ENCODE peak calls at places on chromosomes 16 and 17, in ten cellular contexts. One of them, this sample, is unnamed.

GRCh38 chr16:79559532-79559931 is 41.0 kb downstream of the MAF start:
- DNase-seq in stomach: no peak
- DNase-seq in pancreas: no peak
- DNase-seq in PC-9: no peak
- DNase-seq in heart left ventricle: no peak
- DNase-seq in adrenal gland: no peak
- DNase-seq in A549: no peak
- DNase-seq in testis: no peak
- DNase-seq in left ventricle myocardium inferior: no peak
- DNase-seq in DND-41: no peak
- DNase-seq in this sample: no peak

GRCh38 chr17:73013816-73014663 is 78.4 kb downstream of the SLC39A11 start:
- DNase-seq in stomach: no peak
- DNase-seq in pancreas: no peak
- DNase-seq in PC-9: peak
- DNase-seq in heart left ventricle: no peak
- DNase-seq in adrenal gland: no peak
- DNase-seq in A549: peak
- DNase-seq in testis: no peak
- DNase-seq in left ventricle myocardium inferior: no peak
- DNase-seq in DND-41: no peak
- DNase-seq in this sample: no peak

GRCh38 chr16:22300427-22301071 is 3.3 kb downstream of the POLR3E start:
- DNase-seq in stomach: peak
- DNase-seq in pancreas: peak
- DNase-seq in PC-9: no peak
- DNase-seq in heart left ventricle: peak
- DNase-seq in adrenal gland: peak
- DNase-seq in A549: peak
- DNase-seq in testis: peak
- DNase-seq in left ventricle myocardium inferior: peak
- DNase-seq in DND-41: peak
- DNase-seq in this sample: peak

GRCh38 chr17:73311781-73312641 is at the start of gene CDC42EP4:
- DNase-seq in stomach: peak
- DNase-seq in pancreas: peak
- DNase-seq in PC-9: peak
- DNase-seq in heart left ventricle: peak
- DNase-seq in adrenal gland: peak
- DNase-seq in A549: peak
- DNase-seq in testis: peak
- DNase-seq in left ventricle myocardium inferior: peak
- DNase-seq in DND-41: peak
- DNase-seq in this sample: peak

GRCh38 chr16:12907670-12908233 is 6.4 kb downstream of the SHISA9 start:
- DNase-seq in stomach: no peak
- DNase-seq in pancreas: no peak
- DNase-seq in PC-9: no peak
- DNase-seq in heart left ventricle: no peak
- DNase-seq in adrenal gland: no peak
- DNase-seq in A549: peak
- DNase-seq in testis: no peak
- DNase-seq in left ventricle myocardium inferior: no peak
- DNase-seq in DND-41: peak
- DNase-seq in this sample: no peak

GRCh38 chr17:44769230-44769629 is 10.4 kb downstream of the ADAM11 start:
- DNase-seq in stomach: no peak
- DNase-seq in pancreas: no peak
- DNase-seq in PC-9: no peak
- DNase-seq in heart left ventricle: no peak
- DNase-seq in adrenal gland: no peak
- DNase-seq in A549: no peak
- DNase-seq in testis: no peak
- DNase-seq in left ventricle myocardium inferior: no peak
- DNase-seq in DND-41: no peak
- DNase-seq in this sample: no peak

GRCh38 chr16:19898924-19899604 is 14.4 kb upstream of the GPRC5B start:
- DNase-seq in stomach: peak
- DNase-seq in pancreas: peak
- DNase-seq in PC-9: peak
- DNase-seq in heart left ventricle: no peak
- DNase-seq in adrenal gland: peak
- DNase-seq in A549: peak
- DNase-seq in testis: peak
- DNase-seq in left ventricle myocardium inferior: no peak
- DNase-seq in DND-41: peak
- DNase-seq in this sample: peak

GRCh38 chr16:84053237-84053636 is 10.6 kb upstream of the SLC38A8 start:
- DNase-seq in stomach: no peak
- DNase-seq in pancreas: no peak
- DNase-seq in PC-9: no peak
- DNase-seq in heart left ventricle: no peak
- DNase-seq in adrenal gland: no peak
- DNase-seq in A549: no peak
- DNase-seq in testis: no peak
- DNase-seq in left ventricle myocardium inferior: no peak
- DNase-seq in DND-41: no peak
- DNase-seq in this sample: no peak

GRCh38 chr16:57637424-57637823 is 9.0 kb downstream of the ADGRG1 start:
- DNase-seq in stomach: no peak
- DNase-seq in pancreas: no peak
- DNase-seq in PC-9: no peak
- DNase-seq in heart left ventricle: peak
- DNase-seq in adrenal gland: no peak
- DNase-seq in A549: no peak
- DNase-seq in testis: no peak
- DNase-seq in left ventricle myocardium inferior: peak
- DNase-seq in DND-41: no peak
- DNase-seq in this sample: no peak

DNA sequence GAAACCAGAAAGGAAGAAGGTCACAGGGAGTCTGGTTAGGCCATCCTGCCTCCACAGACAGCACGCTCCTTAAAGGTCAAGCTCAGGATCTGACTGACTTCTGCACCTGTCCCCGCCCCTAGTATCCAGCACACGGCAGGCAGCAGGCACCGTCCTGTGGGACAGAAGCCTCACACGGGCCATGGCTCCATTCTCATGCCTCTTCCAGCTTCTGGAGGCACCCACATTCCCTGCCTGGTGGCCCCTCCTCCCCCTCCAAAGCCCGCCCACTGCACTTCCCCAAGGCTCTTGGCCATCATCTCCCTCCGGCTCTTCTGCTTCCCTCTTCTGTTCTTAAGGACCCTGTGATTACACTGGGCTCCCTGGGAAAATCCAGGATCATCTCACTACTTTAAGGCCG is 3.6 kb downstream of the CANT1 start:
- DNase-seq in stomach: no peak
- DNase-seq in pancreas: peak
- DNase-seq in PC-9: no peak
- DNase-seq in heart left ventricle: no peak
- DNase-seq in adrenal gland: peak
- DNase-seq in A549: no peak
- DNase-seq in testis: peak
- DNase-seq in left ventricle myocardium inferior: no peak
- DNase-seq in DND-41: no peak
- DNase-seq in this sample: peak
- H3K4me3 ChIP-seq in stomach: peak
- H3K4me3 ChIP-seq in pancreas: no peak
- H3K4me3 ChIP-seq in PC-9: peak
- H3K4me3 ChIP-seq in heart left ventricle: no peak
- H3K4me3 ChIP-seq in adrenal gland: no peak
- H3K4me3 ChIP-seq in A549: no peak
- H3K4me3 ChIP-seq in testis: no peak
- H3K4me3 ChIP-seq in left ventricle myocardium inferior: no peak
- H3K4me3 ChIP-seq in DND-41: no peak
- H3K4me3 ChIP-seq in this sample: no peak

GRCh38 chr17:28405632-28406477 is at the start of gene SLC46A1:
- DNase-seq in stomach: peak
- DNase-seq in pancreas: peak
- DNase-seq in PC-9: peak
- DNase-seq in heart left ventricle: peak
- DNase-seq in adrenal gland: peak
- DNase-seq in A549: peak
- DNase-seq in testis: peak
- DNase-seq in left ventricle myocardium inferior: peak
- DNase-seq in DND-41: no peak
- DNase-seq in this sample: peak

GRCh38 chr17:28406478-28406824 is 439 bp upstream of the SLC46A1 start:
- DNase-seq in stomach: no peak
- DNase-seq in pancreas: no peak
- DNase-seq in PC-9: no peak
- DNase-seq in heart left ventricle: no peak
- DNase-seq in adrenal gland: no peak
- DNase-seq in A549: no peak
- DNase-seq in testis: peak
- DNase-seq in left ventricle myocardium inferior: no peak
- DNase-seq in DND-41: no peak
- DNase-seq in this sample: no peak

GRCh38 chr17:28407974-28408306 is 1.9 kb upstream of the SLC46A1 start:
- DNase-seq in stomach: no peak
- DNase-seq in pancreas: no peak
- DNase-seq in PC-9: no peak
- DNase-seq in heart left ventricle: no peak
- DNase-seq in adrenal gland: no peak
- DNase-seq in A549: no peak
- DNase-seq in testis: no peak
- DNase-seq in left ventricle myocardium inferior: no peak
- DNase-seq in DND-41: no peak
- DNase-seq in this sample: no peak

GRCh38 chr17:28404812-28405570 is 1.0 kb downstream of the SLC46A1 start:
- DNase-seq in stomach: peak
- DNase-seq in pancreas: peak
- DNase-seq in PC-9: peak
- DNase-seq in heart left ventricle: no peak
- DNase-seq in adrenal gland: peak
- DNase-seq in A549: no peak
- DNase-seq in testis: peak
- DNase-seq in left ventricle myocardium inferior: no peak
- DNase-seq in DND-41: no peak
- DNase-seq in this sample: no peak

DNA sequence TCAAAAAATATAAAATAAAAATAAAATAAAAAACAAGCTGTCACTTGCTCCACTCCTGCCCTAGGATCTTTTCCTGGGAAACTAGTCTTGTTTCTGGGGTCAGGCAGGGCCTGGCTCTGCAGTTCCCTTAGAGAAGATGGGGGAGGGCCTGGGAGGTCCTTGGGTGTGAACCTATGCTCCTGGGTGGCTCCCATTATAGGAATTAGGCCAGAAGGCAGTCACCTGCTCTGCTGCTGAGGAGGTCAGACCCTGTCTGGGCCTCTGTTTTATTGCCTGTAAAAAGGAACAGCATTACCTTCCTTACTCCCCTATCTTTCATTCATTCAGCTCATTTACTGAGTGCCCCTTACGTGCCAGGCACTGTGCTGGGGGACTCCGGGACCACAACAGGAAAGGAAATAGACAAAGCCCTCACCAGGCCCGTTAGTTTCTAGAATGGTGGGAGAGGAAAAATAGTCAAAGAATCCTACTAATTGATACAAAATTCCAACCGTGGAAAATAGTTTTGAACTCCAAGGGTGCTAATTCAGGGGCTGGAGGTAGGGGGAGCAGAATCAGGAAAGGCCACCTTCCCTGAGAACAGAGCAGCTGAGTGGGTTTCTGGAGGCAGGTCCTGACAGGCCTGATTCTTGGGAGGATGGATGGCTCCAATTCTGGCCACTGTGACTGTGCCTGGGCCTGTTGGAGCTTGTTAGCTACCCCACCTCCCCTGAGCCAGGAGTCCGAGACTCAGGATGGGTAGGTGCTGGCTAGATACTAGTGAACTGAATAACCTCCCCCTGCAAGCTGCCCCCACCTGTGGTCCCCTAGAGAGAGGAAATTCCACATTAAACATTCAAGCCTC is 1.3 kb upstream of the SLC46A1 start:
- DNase-seq in stomach: no peak
- DNase-seq in pancreas: no peak
- DNase-seq in PC-9: no peak
- DNase-seq in heart left ventricle: no peak
- DNase-seq in adrenal gland: no peak
- DNase-seq in A549: no peak
- DNase-seq in testis: no peak
- DNase-seq in left ventricle myocardium inferior: no peak
- DNase-seq in DND-41: no peak
- DNase-seq in this sample: peak
- TF ChIP-seq CTCF in stomach: no peak
- TF ChIP-seq CTCF in pancreas: no peak
- TF ChIP-seq CTCF in PC-9: no peak
- TF ChIP-seq CTCF in heart left ventricle: no peak
- TF ChIP-seq CTCF in adrenal gland: no peak
- TF ChIP-seq CTCF in A549: no peak
- TF ChIP-seq CTCF in testis: no peak
- TF ChIP-seq CTCF in left ventricle myocardium inferior: no peak
- TF ChIP-seq CTCF in DND-41: no peak
- TF ChIP-seq CTCF in this sample: peak

GRCh38 chr17:80793421-80793820 is 198.2 kb upstream of the CHMP6 start:
- DNase-seq in stomach: no peak
- DNase-seq in pancreas: no peak
- DNase-seq in PC-9: no peak
- DNase-seq in heart left ventricle: no peak
- DNase-seq in adrenal gland: no peak
- DNase-seq in A549: no peak
- DNase-seq in testis: no peak
- DNase-seq in left ventricle myocardium inferior: no peak
- DNase-seq in DND-41: no peak
- DNase-seq in this sample: no peak
- H3K27ac ChIP-seq in stomach: no peak
- H3K27ac ChIP-seq in pancreas: no peak
- H3K27ac ChIP-seq in PC-9: no peak
- H3K27ac ChIP-seq in heart left ventricle: no peak
- H3K27ac ChIP-seq in adrenal gland: no peak
- H3K27ac ChIP-seq in A549: peak
- H3K27ac ChIP-seq in testis: no peak
- H3K27ac ChIP-seq in left ventricle myocardium inferior: no peak
- H3K27ac ChIP-seq in DND-41: peak
- H3K27ac ChIP-seq in this sample: no peak

GRCh38 chr17:82648165-82648668 is at the start of gene WDR45B:
- DNase-seq in stomach: peak
- DNase-seq in pancreas: peak
- DNase-seq in PC-9: peak
- DNase-seq in heart left ventricle: peak
- DNase-seq in adrenal gland: peak
- DNase-seq in A549: peak
- DNase-seq in testis: peak
- DNase-seq in left ventricle myocardium inferior: peak
- DNase-seq in DND-41: peak
- DNase-seq in this sample: peak
- H3K4me3 ChIP-seq in stomach: peak
- H3K4me3 ChIP-seq in pancreas: peak
- H3K4me3 ChIP-seq in PC-9: peak
- H3K4me3 ChIP-seq in heart left ventricle: peak
- H3K4me3 ChIP-seq in adrenal gland: peak
- H3K4me3 ChIP-seq in A549: peak
- H3K4me3 ChIP-seq in testis: peak
- H3K4me3 ChIP-seq in left ventricle myocardium inferior: peak
- H3K4me3 ChIP-seq in DND-41: peak
- H3K4me3 ChIP-seq in this sample: peak